ENCODE peak calls at places on chromosomes 7 and 10, in ten cellular contexts. D is uterus, E is dorsolateral prefrontal cortex, P is adrenal gland, C is fibroblast of lung, Y is GM12865, F is lower leg skin, Q is Panc1, L is ovary, A is psoas muscle. X is an unnamed sample.

GRCh38 chr7:101816499-101817030 is 861 bp upstream of the CUX1 start:
- DNase-seq in A (peak; percentile 81), E (no peak), P (peak; percentile 54), L (peak; percentile 65), F (no peak), C (peak; percentile 34), D (peak; percentile 38), Y (peak; percentile 59), Q (no peak), X (no peak)

GRCh38 chr10:31299119-31299518 is 19.9 kb upstream of the ZEB1 start:
- DNase-seq in L (no peak), P (no peak), F (no peak), Q (no peak), D (no peak), Y (peak; percentile 26), A (no peak), C (peak; percentile 15), E (no peak), X (no peak)

GRCh38 chr10:61774031-61774430 is 111.3 kb downstream of the CABCOCO1 start:
- DNase-seq in D (no peak), A (no peak), L (no peak), P (no peak), F (no peak), C (no peak), E (no peak), Q (no peak), Y (no peak), X (no peak)

GRCh38 chr10:88386878-88387773 is 196.0 kb downstream of the RNLS start:
- DNase-seq in C (peak; percentile 94), P (peak; percentile 76), F (no peak), Q (no peak), D (peak; percentile 54), A (no peak), Y (peak; percentile 87), L (no peak), E (peak; percentile 28), X (no peak)

GRCh38 chr10:23037561-23037960 is 57.8 kb upstream of the MSRB2 start:
- DNase-seq in C (no peak), L (no peak), Y (no peak), E (peak; percentile 64), F (no peak), A (no peak), P (no peak), Q (no peak), D (no peak), X (no peak)

GRCh38 chr10:29820890-29821398 is 186.2 kb upstream of the SVIL start:
- DNase-seq in F (no peak), A (peak; percentile 84), E (no peak), L (no peak), Q (no peak), C (no peak), D (peak; percentile 83), Y (no peak), P (peak; percentile 4), X (no peak)

GRCh38 chr10:451021-451471 is 238.4 kb downstream of the DIP2C start:
- DNase-seq in P (no peak), Y (peak; percentile 86), E (no peak), A (no peak), Q (no peak), C (peak; percentile 23), D (no peak), F (no peak), L (no peak), X (no peak)

GRCh38 chr10:129440247-129440646 is 26.8 kb upstream of the MGMT start:
- DNase-seq in D (no peak), C (no peak), F (no peak), E (no peak), P (no peak), A (no peak), L (no peak), Y (no peak), Q (no peak), X (no peak)

GRCh38 chr10:88525371-88526079 is 57.6 kb downstream of the RNLS start:
- DNase-seq in F (no peak), Q (no peak), C (peak; percentile 86), Y (no peak), P (peak; percentile 65), E (no peak), A (no peak), L (no peak), D (no peak), X (peak; percentile 7)

GRCh38 chr10:34024708-34025425 is 690.4 kb upstream of the NRP1 start:
- DNase-seq in A (peak; percentile 53), Y (no peak), Q (no peak), L (no peak), C (peak; percentile 31), F (peak; percentile 25), P (no peak), D (no peak), E (no peak), X (no peak)

GRCh38 chr10:48332166-48332870 is 25.8 kb downstream of the MAPK8 start:
- DNase-seq in E (no peak), D (no peak), Y (no peak), A (no peak), C (no peak), L (no peak), Q (no peak), F (no peak), P (no peak), X (no peak)

GRCh38 chr10:25849971-25850370 is 84.1 kb upstream of the MYO3A start:
- DNase-seq in Q (no peak), L (no peak), P (no peak), C (peak; percentile 39), E (no peak), D (no peak), A (no peak), F (no peak), Y (no peak), X (no peak)

GRCh38 chr7:107933386-107934013 is 42.5 kb downstream of the DLD start:
- DNase-seq in Q (no peak), A (no peak), F (no peak), Y (no peak), E (no peak), L (no peak), C (no peak), P (no peak), D (no peak), X (no peak)

GRCh38 chr7:15687645-15688025 is 1.2 kb upstream of the MEOX2 start:
- DNase-seq in E (no peak), L (no peak), C (no peak), D (peak; percentile 27), A (peak; percentile 70), F (peak; percentile 20), Q (no peak), Y (no peak), P (no peak), X (no peak)
- H3K4me3 ChIP-seq in E (peak overlapping the region; percentile 41), L (peak overlapping the region; percentile 42), C (peak overlapping the region; percentile 57), D (no peak overlapping the region), A (peak overlapping the region; percentile 71), F (peak overlapping the region; percentile 4), Q (no peak overlapping the region), Y (no peak overlapping the region), P (no peak overlapping the region), X (peak overlapping the region; percentile 69)

GRCh38 chr7:44634839-44635591 is 28.6 kb downstream of the OGDH start:
- DNase-seq in D (no peak), A (peak; percentile 79), Y (no peak), E (no peak), C (no peak), Q (no peak), F (no peak), P (no peak), L (no peak), X (no peak)

GRCh38 chr7:44637788-44638594 is 31.6 kb downstream of the OGDH start:
- DNase-seq in C (peak; percentile 92), L (no peak), F (peak; percentile 85), A (peak; percentile 72), D (peak; percentile 35), Q (peak; percentile 56), P (peak; percentile 82), Y (peak; percentile 93), E (no peak), X (peak; percentile 59)

GRCh38 chr7:44636926-44637325 is 30.5 kb downstream of the OGDH start:
- DNase-seq in F (no peak), Q (no peak), D (no peak), Y (no peak), L (no peak), E (no peak), A (no peak), C (no peak), P (no peak), X (no peak)

GRCh38 chr7:44634187-44634838 is 27.9 kb downstream of the OGDH start:
- DNase-seq in Q (no peak), Y (no peak), C (peak; percentile 26), A (no peak), P (no peak), E (no peak), L (no peak), D (no peak), F (no peak), X (no peak)

GRCh38 chr7:44636041-44636580 is 29.7 kb downstream of the OGDH start:
- DNase-seq in A (no peak), D (no peak), L (no peak), P (no peak), Y (no peak), F (no peak), E (no peak), Q (no peak), C (no peak), X (no peak)
- TF ChIP-seq CTCF in A (no peak), D (no peak), L (no peak), P (no peak), Y (no peak), F (no peak), E (no peak), Q (no peak), C (no peak), X (no peak)

GRCh38 chr7:55066938-55067337 is 48.1 kb downstream of the EGFR start:
- DNase-seq in Q (no peak), Y (no peak), A (no peak), F (no peak), D (no peak), P (no peak), C (no peak), L (no peak), E (no peak), X (no peak)

GRCh38 chr7:55063633-55064032 is 44.8 kb downstream of the EGFR start:
- DNase-seq in A (no peak), Y (no peak), D (no peak), F (no peak), C (peak; percentile 83), L (no peak), Q (no peak), E (no peak), P (no peak), X (no peak)

GRCh38 chr7:55065511-55066229 is 46.9 kb downstream of the EGFR start:
- DNase-seq in D (peak; percentile 48), L (no peak), F (no peak), P (peak; percentile 65), A (no peak), Q (peak; percentile 95), C (peak; percentile 94), Y (peak; percentile 62), E (no peak), X (peak; percentile 76)

GRCh38 chr7:55066479-55066878 is 47.7 kb downstream of the EGFR start:
- DNase-seq in Q (no peak), A (no peak), L (no peak), Y (no peak), F (no peak), C (peak; percentile 52), P (no peak), D (no peak), E (no peak), X (no peak)

GRCh38 chr7:55065079-55065478 is 46.3 kb downstream of the EGFR start:
- DNase-seq in E (no peak), Y (peak; percentile 69), L (peak; percentile 62), A (peak; percentile 80), D (peak; percentile 85), C (peak; percentile 97), P (peak; percentile 69), F (peak; percentile 77), Q (peak; percentile 89), X (peak; percentile 92)
- H3K4me3 ChIP-seq in E (no peak overlapping the region), Y (no peak overlapping the region), L (no peak overlapping the region), A (peak overlapping the region; percentile 49), D (no peak overlapping the region), C (peak overlapping the region; percentile 18), P (no peak overlapping the region), F (no peak overlapping the region), Q (no peak overlapping the region), X (peak overlapping the region; percentile 9)

GRCh38 chr7:158646766-158647474 is 57.7 kb downstream of the NCAPG2 start:
- DNase-seq in P (peak; percentile 4), Q (peak; percentile 12), F (no peak), Y (peak; percentile 26), C (no peak), A (no peak), E (no peak), D (no peak), L (no peak), X (no peak)
- TF ChIP-seq CTCF in P (peak; percentile 31), Q (peak; percentile 81), F (no peak), Y (peak; percentile 57), C (no peak), A (peak; percentile 15), E (peak; percentile 45), D (no peak), L (no peak), X (peak; percentile 59)